ENCODE peak calls at places on chromosome 2, in five cellular contexts. K is GM12878, Q is A549, X is SK-N-SH, I is HepG2. R is an unnamed sample.

GRCh38 chr2:38474833-38475566 is 97.9 kb upstream of the ATL2 start:
- DNase-seq in Q (no peak), I (peak), K (no peak), X (no peak), R (peak)

GRCh38 chr2:127106998-127107621 is at the start of gene BIN1:
- DNase-seq in I (peak), Q (peak), K (no peak), X (peak), R (peak)

GRCh38 chr2:235538989-235539388 is 45.1 kb downstream of the AGAP1 start:
- DNase-seq in X (no peak), K (no peak), I (no peak), Q (no peak), R (no peak)

GRCh38 chr2:229695971-229696370 is 18.4 kb downstream of the DNER start:
- DNase-seq in X (no peak), Q (no peak), K (no peak), I (no peak), R (no peak)

GRCh38 chr2:216911886-216912285 is 52.0 kb upstream of the TNP1 start:
- DNase-seq in K (no peak), X (no peak), I (no peak), Q (no peak), R (no peak)

GRCh38 chr2:2933421-2933820 is 444.2 kb downstream of the EIPR1 start:
- DNase-seq in I (no peak), X (peak), K (no peak), Q (no peak), R (no peak)

GRCh38 chr2:177242136-177242987 is 22.2 kb downstream of the NFE2L2 start:
- DNase-seq in Q (peak), I (peak), K (no peak), X (peak), R (peak)

GRCh38 chr2:46171441-46171953 is 125.7 kb upstream of the EPAS1 start:
- DNase-seq in Q (no peak), X (no peak), I (no peak), K (no peak), R (peak)

GRCh38 chr2:44429034-44429433 is 67.3 kb downstream of the CAMKMT start:
- DNase-seq in Q (peak), X (no peak), I (peak), K (no peak), R (no peak)

GRCh38 chr2:26008851-26009566 is 24.9 kb upstream of the RAB10 start:
- DNase-seq in K (peak), Q (peak), I (peak), X (no peak), R (no peak)

GRCh38 chr2:224190871-224191270 is 151.8 kb upstream of the SERPINE2 start:
- DNase-seq in I (no peak), X (no peak), K (no peak), Q (no peak), R (no peak)

GRCh38 chr2:169131587-169132512 is 62.5 kb downstream of the DHRS9 start:
- DNase-seq in K (peak), Q (peak), I (peak), X (peak), R (peak)

GRCh38 chr2:241217320-241218031 is 29.0 kb downstream of the ANO7 start:
- DNase-seq in I (peak), K (no peak), X (peak), Q (peak), R (peak)

GRCh38 chr2:11753886-11754704 is 7.7 kb downstream of the LPIN1 start:
- DNase-seq in X (peak), Q (peak), I (no peak), K (peak), R (peak)

GRCh38 chr2:158969162-158969716 is 799 bp downstream of the TANC1 start:
- DNase-seq in X (no peak), Q (peak), I (no peak), K (no peak), R (no peak)

GRCh38 chr2:7452110-7452851 is 535.1 kb downstream of the RNF144A start:
- DNase-seq in K (no peak), X (no peak), I (no peak), Q (no peak), R (no peak)

GRCh38 chr2:112483047-112483473 is 1.1 kb downstream of the TTL start:
- DNase-seq in Q (peak), K (no peak), X (peak), I (peak), R (peak)

GRCh38 chr2:214156971-214157370 is 253.9 kb upstream of the VWC2L start:
- DNase-seq in I (no peak), K (no peak), X (no peak), Q (no peak), R (no peak)

GRCh38 chr2:195352581-195352980 is 304.4 kb upstream of the SLC39A10 start:
- DNase-seq in K (no peak), Q (no peak), X (no peak), I (no peak), R (peak)

GRCh38 chr2:198066597-198066996 is 262.2 kb downstream of the PLCL1 start:
- DNase-seq in I (no peak), X (no peak), K (no peak), Q (no peak), R (no peak)

GRCh38 chr2:64482765-64483504 is 29.0 kb downstream of the LGALSL start:
- DNase-seq in I (no peak), X (peak), K (no peak), Q (no peak), R (no peak)

GRCh38 chr2:186201371-186201770 is 284.7 kb upstream of the ZC3H15 start:
- DNase-seq in I (no peak), X (no peak), K (no peak), Q (no peak), R (no peak)

GRCh38 chr2:31467426-31467825 is 52.9 kb upstream of the XDH start:
- DNase-seq in Q (no peak), I (no peak), K (no peak), X (no peak), R (no peak)

GRCh38 chr2:96928277-96928781 is 58.1 kb downstream of the FAM178B start:
- DNase-seq in Q (no peak), K (no peak), I (no peak), X (no peak), R (no peak)

GRCh38 chr2:193793914-193794313 is 1599.2 kb upstream of the TMEFF2 start:
- DNase-seq in I (no peak), K (no peak), X (no peak), Q (no peak), R (no peak)

GRCh38 chr2:106197878-106198277 is 3.8 kb upstream of the UXS1 start:
- DNase-seq in X (no peak), Q (no peak), K (no peak), I (peak), R (no peak)

GRCh38 chr2:85547089-85547858 is 8.3 kb downstream of the MAT2A start:
- DNase-seq in Q (no peak), X (no peak), K (no peak), I (no peak), R (no peak)

GRCh38 chr2:98175811-98176210 is 88.8 kb downstream of the VWA3B start:
- DNase-seq in I (no peak), Q (no peak), K (no peak), X (no peak), R (peak)

GRCh38 chr2:187409682-187410081 is 38.4 kb downstream of the CALCRL start:
- DNase-seq in Q (no peak), I (no peak), K (no peak), X (no peak), R (no peak)

GRCh38 chr2:27086722-27087446 is at the start of gene KHK:
- DNase-seq in K (no peak), X (peak), I (peak), Q (peak), R (peak)

GRCh38 chr2:230691005-230691647 is 21.5 kb upstream of the CAB39 start:
- DNase-seq in I (peak), X (no peak), K (no peak), Q (no peak), R (no peak)

GRCh38 chr2:51103205-51103604 is 71.3 kb upstream of the NRXN1 start:
- DNase-seq in X (peak), K (no peak), Q (no peak), I (peak), R (no peak)
- TF ChIP-seq CHD2 in X (no peak), K (no peak), Q (no peak), I (no peak), R (no peak)

GRCh38 chr2:36698978-36699377 is 2.5 kb downstream of the VIT start:
- DNase-seq in X (no peak), I (no peak), K (no peak), Q (no peak), R (no peak)
- TF ChIP-seq CHD2 in X (no peak), I (no peak), K (no peak), Q (no peak), R (no peak)

GRCh38 chr2:223083402-223084070 is 31.5 kb downstream of the KCNE4 start:
- DNase-seq in Q (no peak), X (no peak), I (no peak), K (no peak), R (no peak)
- TF ChIP-seq CHD2 in Q (no peak), X (no peak), I (no peak), K (no peak), R (no peak)

GRCh38 chr2:226707500-226707899 is 92.1 kb downstream of the IRS1 start:
- DNase-seq in I (no peak), K (no peak), X (no peak), Q (no peak), R (no peak)
- TF ChIP-seq CHD2 in I (no peak), K (no peak), X (no peak), Q (no peak), R (no peak)

DNA sequence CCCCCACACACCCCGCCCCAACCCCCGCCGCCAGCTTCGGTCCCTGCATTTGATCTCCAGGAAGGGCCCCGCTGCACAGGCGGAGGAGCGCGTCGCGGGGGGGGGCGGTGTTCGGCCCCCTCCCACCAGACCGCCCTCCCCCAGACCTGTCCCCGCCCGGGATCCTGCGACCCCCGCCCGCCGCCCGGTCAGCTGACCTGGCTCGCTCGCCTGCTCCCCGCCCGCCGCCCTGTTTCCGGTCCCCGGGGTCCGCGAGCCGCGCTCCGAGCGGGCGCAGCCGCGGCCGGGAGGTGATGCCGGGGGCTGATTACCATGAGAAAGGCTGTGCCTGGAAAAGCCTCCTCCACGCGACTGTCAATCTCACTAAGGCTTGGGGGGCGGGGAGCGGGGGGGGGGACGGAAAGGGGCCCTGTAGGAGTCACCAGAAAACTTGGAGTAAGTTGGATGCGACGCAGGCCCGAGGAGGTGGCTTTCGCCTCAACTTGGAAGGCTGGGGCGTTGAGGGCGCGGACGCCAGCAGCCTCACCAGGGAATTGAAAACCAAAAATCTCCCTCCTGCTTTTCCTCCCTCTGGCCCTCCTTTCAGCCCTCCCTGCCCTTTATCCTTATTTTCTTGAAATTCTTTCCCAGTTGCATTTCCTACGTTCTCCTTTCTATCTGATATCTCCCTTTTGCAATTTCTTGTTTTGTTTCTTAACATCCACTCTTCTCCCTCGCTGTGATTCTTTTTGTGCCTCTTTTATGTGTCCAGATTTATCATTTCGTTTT is 4.5 kb upstream of the ZEB2 start:
- DNase-seq in K (no peak), Q (no peak), X (peak), I (no peak), R (peak)
- TF ChIP-seq CHD2 in K (no peak), Q (no peak), X (no peak), I (no peak), R (no peak)

GRCh38 chr2:190343500-190344274 is at the start of gene INPP1:
- DNase-seq in Q (peak), X (peak), I (no peak), K (no peak), R (no peak)

GRCh38 chr2:190340369-190340768 is 3.0 kb upstream of the INPP1 start:
- DNase-seq in Q (no peak), I (peak), X (no peak), K (no peak), R (peak)

GRCh38 chr2:190342601-190343000 is 788 bp upstream of the INPP1 start:
- DNase-seq in Q (no peak), X (no peak), K (no peak), I (no peak), R (no peak)

GRCh38 chr2:190343170-190343499 is 254 bp upstream of the INPP1 start:
- DNase-seq in Q (no peak), X (no peak), I (no peak), K (no peak), R (no peak)

DNA sequence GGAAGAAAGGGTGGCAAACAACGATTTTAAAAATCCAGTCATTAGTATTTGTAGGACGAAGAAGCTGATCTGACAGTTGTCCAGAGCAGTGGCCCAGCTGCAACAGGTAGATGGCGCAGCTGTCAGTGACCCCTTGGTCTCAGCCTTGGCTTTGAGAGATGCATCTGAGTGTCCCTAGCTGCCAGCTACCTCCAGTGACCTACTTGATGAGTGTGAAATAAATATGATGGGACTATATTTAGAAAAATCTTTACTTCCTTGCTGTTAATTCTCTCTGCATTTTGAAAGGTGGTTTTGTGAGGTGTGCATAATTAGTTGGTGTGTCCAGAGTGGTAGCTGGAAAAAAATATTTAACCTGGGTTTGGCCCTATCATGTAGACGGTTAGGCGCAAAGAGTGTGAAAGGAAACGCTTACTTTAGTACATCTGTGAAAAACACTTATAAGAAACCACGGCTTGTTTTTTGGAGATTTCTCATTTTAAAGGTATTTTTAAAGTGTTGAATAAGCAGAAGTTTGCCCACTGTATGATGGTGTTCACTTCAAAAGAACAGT is 962 bp downstream of the INPP1 start:
- DNase-seq in I (peak), Q (peak), K (no peak), X (no peak), R (no peak)
- TF ChIP-seq CHD2 in I (no peak), Q (no peak), K (no peak), X (peak), R (no peak)

GRCh38 chr2:212554233-212554632 is 15.6 kb upstream of the ERBB4 start:
- DNase-seq in K (no peak), I (no peak), X (no peak), Q (no peak), R (no peak)

GRCh38 chr2:212548459-212548815 is 9.8 kb upstream of the ERBB4 start:
- DNase-seq in I (peak), X (peak), K (no peak), Q (no peak), R (no peak)

GRCh38 chr2:212547716-212548458 is 9.3 kb upstream of the ERBB4 start:
- DNase-seq in I (no peak), K (no peak), X (no peak), Q (no peak), R (no peak)

GRCh38 chr2:212546669-212547068 is 8.1 kb upstream of the ERBB4 start:
- DNase-seq in K (no peak), X (no peak), Q (no peak), I (no peak), R (no peak)

DNA sequence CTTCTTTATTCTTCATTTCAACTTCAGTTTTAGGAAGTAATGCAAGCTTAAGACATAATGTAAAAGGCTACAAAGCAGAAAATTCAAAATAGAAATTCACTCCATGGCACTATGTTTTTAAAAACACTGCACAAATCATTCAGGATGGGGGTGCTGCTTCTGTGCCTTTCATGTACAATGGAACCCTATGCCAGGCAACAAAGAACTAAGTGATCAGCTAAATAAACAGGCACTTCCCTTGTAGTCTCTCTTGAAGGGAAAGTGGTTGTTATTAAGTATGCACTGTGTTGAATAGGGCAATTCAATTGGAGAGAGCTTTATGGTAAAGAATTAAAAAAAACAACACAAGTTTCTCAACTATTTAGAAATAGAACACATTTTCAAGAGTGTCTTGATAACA is 10.9 kb upstream of the ERBB4 start:
- DNase-seq in X (no peak), K (no peak), Q (no peak), I (no peak), R (no peak)
- TF ChIP-seq CHD2 in X (no peak), K (no peak), Q (no peak), I (no peak), R (no peak)

GRCh38 chr2:190722061-190722759 is 73.3 kb downstream of the NAB1 start:
- DNase-seq in I (no peak), X (no peak), K (peak), Q (no peak), R (no peak)
- TF ChIP-seq CHD2 in I (no peak), X (no peak), K (no peak), Q (no peak), R (no peak)

R was measured in K562.